ENCODE peak calls at places on chromosome 18, in six cellular contexts. A is Right ventricle myocardium inferior, V is choroid plexus epithelial cell, N is anterior cingulate cortex, W is tibial nerve, E is DMS153. I is an unnamed sample.
A peak's percentile ranks its signal among the peaks of the same experiment; 100 is the strongest.

GRCh38 chr18:45241982-45242565 is 373.2 kb upstream of the SLC14A2 start:
- DNase-seq in A (no peak), V (no peak), N (no peak), W (no peak), E (no peak), I (no peak)

GRCh38 chr18:2981212-2981728 is 31.7 kb downstream of the LPIN2 start:
- DNase-seq in A (no peak), V (peak; percentile 97), N (no peak), W (no peak), E (peak; percentile 4), I (peak; percentile 39)

GRCh38 chr18:55503167-55503820 is 84.7 kb downstream of the TCF4 start:
- DNase-seq in A (no peak), V (peak; percentile 66), N (no peak), W (no peak), E (no peak), I (no peak)

GRCh38 chr18:13070460-13070859 is 79.3 kb downstream of the CEP192 start:
- DNase-seq in A (no peak), V (peak; percentile 55), N (no peak), W (no peak), E (no peak), I (no peak)

GRCh38 chr18:77622009-77622692 is 372.5 kb downstream of the GALR1 start:
- DNase-seq in A (no peak), V (no peak), N (no peak), W (no peak), E (no peak), I (no peak)

GRCh38 chr18:9380571-9381390 is 46.2 kb downstream of the TWSG1 start:
- DNase-seq in A (no peak), V (peak; percentile 74), N (peak; percentile 9), W (no peak), E (no peak), I (no peak)

GRCh38 chr18:62784966-62785413 is 69.6 kb downstream of the PHLPP1 start:
- DNase-seq in A (no peak), V (peak; percentile 67), N (peak; percentile 64), W (no peak), E (no peak), I (peak; percentile 48)

GRCh38 chr18:2939317-2939716 is 73.6 kb downstream of the LPIN2 start:
- DNase-seq in A (no peak), V (no peak), N (no peak), W (no peak), E (no peak), I (no peak)

GRCh38 chr18:79385749-79386341 is 9.9 kb upstream of the NFATC1 start:
- DNase-seq in A (peak; percentile 63), V (no peak), N (no peak), W (no peak), E (no peak), I (no peak)

GRCh38 chr18:22604390-22604985 is 186.8 kb upstream of the CTAGE1 start:
- DNase-seq in A (no peak), V (peak; percentile 66), N (no peak), W (no peak), E (no peak), I (peak; percentile 26)

GRCh38 chr18:45571714-45572113 is 43.6 kb upstream of the SLC14A2 start:
- DNase-seq in A (no peak), V (peak; percentile 11), N (no peak), W (no peak), E (no peak), I (no peak)

GRCh38 chr18:75507636-75508035 is 80.1 kb upstream of the SMIM21 start:
- DNase-seq in A (no peak), V (peak; percentile 91), N (no peak), W (no peak), E (no peak), I (no peak)

GRCh38 chr18:24726727-24727539 is 266.5 kb downstream of the HRH4 start:
- DNase-seq in A (no peak), V (peak; percentile 90), N (peak; percentile 40), W (no peak), E (peak; percentile 71), I (peak; percentile 23)

GRCh38 chr18:6557052-6557451 is 142.3 kb upstream of the L3MBTL4 start:
- DNase-seq in A (no peak), V (no peak), N (no peak), W (no peak), E (no peak), I (no peak)

GRCh38 chr18:58793361-58793760 is 71.3 kb upstream of the ZNF532 start:
- DNase-seq in A (no peak), V (peak; percentile 85), N (no peak), W (no peak), E (no peak), I (peak; percentile 60)

GRCh38 chr18:67875057-67875456 is 358.5 kb upstream of the DSEL start:
- DNase-seq in A (no peak), V (no peak), N (no peak), W (no peak), E (no peak), I (no peak)

GRCh38 chr18:70416496-70416895 is 127.7 kb downstream of the SOCS6 start:
- DNase-seq in A (no peak), V (no peak), N (no peak), W (no peak), E (no peak), I (no peak)

GRCh38 chr18:3857544-3857943 is 407.6 kb downstream of the TGIF1 start:
- DNase-seq in A (no peak), V (no peak), N (no peak), W (no peak), E (no peak), I (peak; percentile 87)

GRCh38 chr18:73724908-73725307 is 422.7 kb downstream of the FBXO15 start:
- DNase-seq in A (no peak), V (no peak), N (no peak), W (no peak), E (no peak), I (no peak)

GRCh38 chr18:70411886-70412443 is 123.1 kb downstream of the SOCS6 start:
- DNase-seq in A (no peak), V (peak; percentile 42), N (no peak), W (no peak), E (no peak), I (no peak)

GRCh38 chr18:45566025-45566740 is 49.1 kb upstream of the SLC14A2 start:
- DNase-seq in A (no peak), V (peak; percentile 72), N (no peak), W (no peak), E (no peak), I (peak; percentile 74)

GRCh38 chr18:57959278-57959677 is 84.7 kb upstream of the NEDD4L start:
- DNase-seq in A (no peak), V (peak; percentile 67), N (peak; percentile 28), W (no peak), E (peak; percentile 36), I (peak; percentile 2)

GRCh38 chr18:79361766-79362522 is 33.8 kb upstream of the NFATC1 start:
- DNase-seq in A (no peak), V (peak; percentile 86), N (no peak), W (no peak), E (no peak), I (no peak)

GRCh38 chr18:21571763-21572162 is 28.7 kb downstream of the ESCO1 start:
- DNase-seq in A (no peak), V (peak; percentile 12), N (no peak), W (no peak), E (no peak), I (no peak)

GRCh38 chr18:1914489-1914888 is 656.8 kb downstream of the METTL4 start:
- DNase-seq in A (no peak), V (peak; percentile 33), N (no peak), W (no peak), E (no peak), I (no peak)

GRCh38 chr18:51135361-51135760 is 62.1 kb downstream of the MEX3C start:
- DNase-seq in A (no peak), V (peak; percentile 84), N (no peak), W (no peak), E (no peak), I (no peak)

GRCh38 chr18:47917923-47918610 is 12.4 kb downstream of the SMAD2 start:
- DNase-seq in A (no peak), V (no peak), N (no peak), W (no peak), E (no peak), I (no peak)

I was measured in NCI-H226.